ENCODE peak calls at places on chromosomes 7 and 10, in four cellular contexts. B, W, H and U are unnamed samples.

GRCh38 chr7:50982626-50983025 is 199.9 kb upstream of the GRB10 start:
- DNase-seq in B (no peak), W (no peak), H (no peak), U (no peak)

GRCh38 chr10:131803863-131804425 is 96.9 kb upstream of the PPP2R2D start:
- DNase-seq in B (no peak), W (peak), H (no peak), U (no peak)

GRCh38 chr7:95517458-95517857 is 31.7 kb downstream of the ASB4 start:
- DNase-seq in B (no peak), W (no peak), H (no peak), U (no peak)

GRCh38 chr7:73769481-73770001 is 529 bp downstream of the CLDN3 start:
- DNase-seq in B (no peak), W (no peak), H (no peak), U (no peak)

GRCh38 chr10:96992721-96993120 is 160.6 kb downstream of the LCOR start:
- DNase-seq in B (no peak), W (no peak), H (no peak), U (no peak)

GRCh38 chr7:26492816-26493215 is 201.2 kb downstream of the SNX10 start:
- DNase-seq in B (no peak), W (no peak), H (no peak), U (no peak)

GRCh38 chr7:12025246-12025645 is 185.8 kb upstream of the TMEM106B start:
- DNase-seq in B (no peak), W (no peak), H (no peak), U (no peak)

GRCh38 chr7:151494569-151495284 is 25.0 kb downstream of the RHEB start:
- DNase-seq in B (no peak), W (no peak), H (no peak), U (no peak)

GRCh38 chr7:24720283-24720682 is 37.0 kb downstream of the GSDME start:
- DNase-seq in B (no peak), W (no peak), H (no peak), U (no peak)

GRCh38 chr7:124818807-124819206 is 53.2 kb upstream of the GPR37 start:
- DNase-seq in B (no peak), W (no peak), H (no peak), U (no peak)

GRCh38 chr10:71880425-71881306 is 29.6 kb upstream of the PSAP start:
- DNase-seq in B (no peak), W (no peak), H (peak), U (no peak)

GRCh38 chr7:44573464-44574285 is at the start of gene DDX56:
- DNase-seq in B (peak), W (peak), H (peak), U (peak)

GRCh38 chr7:45714521-45714820 is 140.3 kb downstream of the ADCY1 start:
- DNase-seq in B (no peak), W (no peak), H (no peak), U (no peak)

GRCh38 chr7:101932053-101932452 is 114.6 kb downstream of the CUX1 start:
- DNase-seq in B (no peak), W (no peak), H (no peak), U (no peak)

GRCh38 chr7:113414636-113415035 is 296.3 kb upstream of the SMIM30 start:
- DNase-seq in B (no peak), W (no peak), H (no peak), U (no peak)

GRCh38 chr7:26153246-26153822 is 1.3 kb downstream of the NFE2L3 start:
- DNase-seq in B (no peak), W (no peak), H (no peak), U (no peak)

GRCh38 chr10:96577037-96577436 is 9.8 kb downstream of the TM9SF3 start:
- DNase-seq in B (no peak), W (no peak), H (no peak), U (no peak)

GRCh38 chr7:94154858-94155257 is 150.7 kb upstream of the BET1 start:
- DNase-seq in B (no peak), W (no peak), H (no peak), U (no peak)

GRCh38 chr7:141232286-141233051 is 158.6 kb downstream of the TMEM178B start:
- DNase-seq in B (no peak), W (no peak), H (no peak), U (no peak)

GRCh38 chr10:47152861-47153349 is 147.1 kb upstream of the GDF10 start:
- DNase-seq in B (no peak), W (no peak), H (no peak), U (no peak)

GRCh38 chr10:69407621-69408301 is 9.0 kb downstream of the TACR2 start:
- DNase-seq in B (no peak), W (no peak), H (peak), U (no peak)

GRCh38 chr7:107693396-107693795 is 32.8 kb downstream of the SLC26A4 start:
- DNase-seq in B (no peak), W (no peak), H (no peak), U (no peak)

GRCh38 chr7:107697246-107698044 is 36.8 kb downstream of the SLC26A4 start:
- DNase-seq in B (no peak), W (no peak), H (no peak), U (no peak)

GRCh38 chr7:107692501-107692900 is 31.9 kb downstream of the SLC26A4 start:
- DNase-seq in B (no peak), W (no peak), H (no peak), U (no peak)

GRCh38 chr7:107694395-107694794 is 33.8 kb downstream of the SLC26A4 start:
- DNase-seq in B (no peak), W (no peak), H (no peak), U (no peak)

GRCh38 chr7:107696330-107696946 is 35.8 kb downstream of the SLC26A4 start:
- DNase-seq in B (no peak), W (no peak), H (no peak), U (no peak)
- H3K27ac ChIP-seq in B (no peak), W (no peak), H (no peak), U (no peak)

DNA sequence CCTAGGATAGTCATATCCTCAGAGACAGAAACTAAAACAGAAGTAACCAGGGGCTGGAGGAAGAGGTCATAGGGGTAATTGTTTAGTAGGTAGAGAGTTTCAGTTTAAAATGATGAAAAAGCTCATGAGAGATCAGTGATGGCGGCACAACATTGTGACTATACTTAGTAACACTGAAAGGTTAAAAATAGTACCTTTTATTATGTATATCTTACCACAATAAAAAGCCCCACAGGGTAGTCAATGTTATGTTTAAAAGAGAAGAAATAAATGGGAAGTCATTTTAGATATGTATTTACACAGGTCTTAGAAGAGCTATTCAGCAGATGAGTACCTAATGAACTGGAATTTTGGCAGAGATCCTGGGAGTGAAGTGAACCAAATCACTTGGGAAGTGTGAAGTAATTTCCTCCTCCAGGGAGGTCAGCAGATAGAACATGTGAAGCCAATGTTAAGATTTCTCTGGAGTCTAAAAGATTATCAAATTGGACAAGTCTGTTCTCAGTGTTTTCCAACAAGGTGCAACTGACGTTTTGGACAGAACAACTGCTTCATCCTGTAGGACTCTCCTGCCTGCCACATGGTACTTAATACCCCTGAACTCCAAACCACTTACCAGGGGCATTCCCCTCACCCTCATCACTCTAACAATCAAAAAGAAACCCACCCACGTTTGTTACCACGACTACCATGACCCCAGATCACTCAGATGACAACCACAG is 6.4 kb downstream of the CDCA7L start:
- DNase-seq in B (no peak), W (no peak), H (no peak), U (no peak)
- H3K4me3 ChIP-seq in B (no peak), W (no peak), H (no peak), U (no peak)

GRCh38 chr7:148803094-148803493 is 81.0 kb downstream of the EZH2 start:
- DNase-seq in B (no peak), W (no peak), H (no peak), U (no peak)

GRCh38 chr7:148804343-148805234 is 79.5 kb downstream of the EZH2 start:
- DNase-seq in B (no peak), W (no peak), H (no peak), U (no peak)

GRCh38 chr7:148802101-148802493 is 82.0 kb downstream of the EZH2 start:
- DNase-seq in B (no peak), W (no peak), H (no peak), U (no peak)

GRCh38 chr7:148800677-148801076 is 83.4 kb downstream of the EZH2 start:
- DNase-seq in B (no peak), W (no peak), H (no peak), U (no peak)

GRCh38 chr7:148799893-148800545 is 84.1 kb downstream of the EZH2 start:
- DNase-seq in B (no peak), W (no peak), H (no peak), U (no peak)
- H3K27ac ChIP-seq in B (no peak), W (no peak), H (no peak), U (no peak)

GRCh38 chr7:157276731-157277562 is 59.9 kb upstream of the DNAJB6 start:
- DNase-seq in B (no peak), W (no peak), H (peak), U (no peak)
- H3K4me3 ChIP-seq in B (no peak), W (no peak), H (no peak), U (no peak)

DNA sequence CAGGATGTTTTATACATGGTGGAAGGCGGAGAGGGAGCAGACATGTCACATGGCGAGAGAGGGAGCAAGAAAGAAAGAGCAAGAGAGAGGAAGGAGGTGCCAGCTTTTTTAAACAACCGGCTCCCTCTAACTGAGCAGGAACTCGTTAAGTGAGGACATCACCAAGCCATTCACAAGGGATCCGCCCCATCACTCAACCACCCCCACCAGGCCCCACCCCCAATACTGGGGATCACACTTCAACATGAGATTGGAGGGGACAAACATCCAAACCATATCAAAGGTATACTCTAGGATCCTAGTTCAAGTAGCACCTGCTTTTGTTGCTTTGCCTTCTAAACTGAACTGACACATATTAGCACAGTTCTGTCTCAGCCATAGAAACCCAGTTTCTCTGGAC is 141.9 kb upstream of the KLF14 start:
- DNase-seq in B (no peak), W (no peak), H (no peak), U (no peak)
- H3K27ac ChIP-seq in B (no peak), W (no peak), H (peak), U (no peak)

GRCh38 chr10:102157224-102157623 is 5.0 kb downstream of the NOLC1 start:
- DNase-seq in B (no peak), W (no peak), H (no peak), U (no peak)

GRCh38 chr10:102151774-102152544 is at the start of gene NOLC1:
- DNase-seq in B (peak), W (peak), H (peak), U (peak)

GRCh38 chr10:102153093-102153620 is 968 bp downstream of the NOLC1 start:
- DNase-seq in B (no peak), W (no peak), H (no peak), U (no peak)

GRCh38 chr10:102152545-102152890 is 329 bp downstream of the NOLC1 start:
- DNase-seq in B (no peak), W (peak), H (no peak), U (no peak)

DNA sequence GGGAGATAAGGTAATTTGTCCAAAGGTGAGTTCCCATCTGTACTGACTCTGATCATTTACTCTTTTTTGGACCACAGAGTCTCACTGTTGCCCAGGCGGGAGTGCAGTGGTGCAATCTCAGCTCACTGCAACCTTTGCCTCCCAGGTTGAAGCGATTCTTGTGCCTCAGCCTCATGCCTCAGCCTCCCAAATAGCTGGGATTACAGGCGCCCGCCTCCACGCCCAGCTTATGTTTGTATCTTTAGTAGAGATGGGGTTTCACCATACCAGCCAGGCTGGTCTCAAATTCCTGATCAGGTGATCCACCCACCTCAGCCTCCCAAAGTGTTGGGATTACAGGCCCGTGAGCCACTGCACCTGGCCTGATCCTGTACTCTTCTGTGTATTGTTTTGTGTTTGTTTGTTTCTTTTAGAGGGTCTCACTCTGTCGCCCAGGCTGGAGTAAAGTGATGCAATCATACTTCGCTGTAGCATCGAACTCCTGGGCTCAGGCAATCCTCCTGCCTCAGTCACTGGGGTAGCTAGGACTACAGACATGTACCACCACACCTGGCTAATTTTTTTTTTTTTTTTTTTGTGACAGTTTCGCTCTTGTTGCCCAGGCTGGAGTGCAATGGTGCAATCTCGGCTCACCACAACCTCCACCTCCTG is 2.4 kb downstream of the NOLC1 start:
- DNase-seq in B (no peak), W (no peak), H (no peak), U (no peak)
- H3K4me3 ChIP-seq in B (no peak), W (no peak), H (no peak), U (no peak)

DNA sequence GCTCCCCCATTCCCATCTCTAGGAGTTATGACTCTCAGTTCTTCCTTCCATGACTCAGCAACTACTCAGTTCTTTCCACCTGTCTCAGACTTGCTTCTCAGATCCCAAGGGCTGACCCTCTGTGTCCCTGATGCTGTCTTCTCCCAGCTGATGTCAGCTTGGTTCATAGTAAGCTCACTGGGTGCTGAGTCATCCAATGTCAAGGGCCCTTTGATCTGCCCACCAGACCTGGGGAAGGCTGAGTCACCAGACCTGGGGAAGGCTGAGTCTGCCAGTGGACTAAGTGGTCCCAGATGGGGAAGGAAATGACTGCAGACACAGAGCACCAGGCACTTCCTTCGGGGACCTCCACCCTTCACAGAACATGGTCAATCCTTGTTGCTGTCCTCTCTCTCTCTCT is 76.1 kb upstream of the ZEB1 start:
- DNase-seq in B (peak), W (peak), H (peak), U (peak)
- H3K27ac ChIP-seq in B (no peak), W (no peak), H (no peak), U (peak)

DNA sequence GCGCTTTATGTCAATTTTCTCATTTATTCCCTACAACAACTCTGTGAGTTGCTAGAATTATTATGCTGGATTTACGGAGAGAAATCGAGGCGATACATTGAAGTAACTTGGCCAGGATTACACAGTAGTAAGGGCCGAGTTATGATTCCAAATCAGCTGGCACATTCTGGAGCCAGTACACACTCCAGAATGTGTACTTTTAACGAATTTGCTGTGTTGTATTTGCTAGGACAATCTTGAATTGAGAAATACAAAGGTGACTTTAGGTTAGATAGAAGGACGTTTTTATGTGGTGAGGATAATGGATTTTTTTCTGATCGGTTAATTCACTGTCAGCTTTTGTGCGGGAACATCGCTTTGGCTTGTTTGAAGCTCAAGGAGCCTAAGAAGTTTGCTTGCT is 1.4 kb downstream of the ATRNL1 start:
- DNase-seq in B (no peak), W (no peak), H (no peak), U (no peak)
- H3K4me3 ChIP-seq in B (peak), W (peak), H (peak), U (no peak)

GRCh38 chr10:89312973-89313372 is 11.1 kb downstream of the IFIT2 start:
- DNase-seq in B (no peak), W (no peak), H (no peak), U (no peak)
- H3K27ac ChIP-seq in B (no peak), W (no peak), H (no peak), U (no peak)

GRCh38 chr10:45602836-45603235 is 69.7 kb downstream of the ZFAND4 start:
- DNase-seq in B (no peak), W (no peak), H (no peak), U (no peak)

GRCh38 chr10:45599021-45599603 is 73.5 kb downstream of the ZFAND4 start:
- DNase-seq in B (no peak), W (peak), H (no peak), U (no peak)

GRCh38 chr10:45599646-45600045 is 72.9 kb downstream of the ZFAND4 start:
- DNase-seq in B (no peak), W (no peak), H (no peak), U (no peak)

GRCh38 chr10:45596556-45596955 is 76.0 kb downstream of the ZFAND4 start:
- DNase-seq in B (no peak), W (no peak), H (no peak), U (no peak)

GRCh38 chr10:45602082-45602730 is 70.4 kb downstream of the ZFAND4 start:
- DNase-seq in B (no peak), W (no peak), H (peak), U (peak)
- H3K4me3 ChIP-seq in B (no peak), W (no peak), H (no peak), U (no peak)